ENCODE peak calls at places on chromosomes 16 and 17, in five cellular contexts. One of them, this sample, is unnamed. For H3K4me1 and H3K36me3, the result is how much of the 10 kb centered on the place peaks cover.

GRCh38 chr17:7589204-7589868 is 558 bp downstream of the SOX15 start:
- DNase-seq in body of pancreas: peak
- DNase-seq in uterus: peak
- DNase-seq in stomach: peak
- DNase-seq in prostate gland: peak
- DNase-seq in this sample: peak

GRCh38 chr17:50593321-50593720 is 32.8 kb downstream of the CACNA1G start:
- DNase-seq in body of pancreas: peak
- DNase-seq in uterus: no peak
- DNase-seq in stomach: peak
- DNase-seq in prostate gland: peak
- DNase-seq in this sample: no peak

GRCh38 chr16:457732-458400 is 32.4 kb downstream of the RAB11FIP3 start:
- DNase-seq in body of pancreas: peak
- DNase-seq in uterus: no peak
- DNase-seq in stomach: no peak
- DNase-seq in prostate gland: no peak
- DNase-seq in this sample: peak

GRCh38 chr17:80760501-80760900 is 215.9 kb downstream of the RPTOR start:
- DNase-seq in body of pancreas: no peak
- DNase-seq in uterus: no peak
- DNase-seq in stomach: peak
- DNase-seq in prostate gland: peak
- DNase-seq in this sample: no peak

GRCh38 chr17:48997827-48998556 is 807 bp downstream of the IGF2BP1 start:
- DNase-seq in body of pancreas: no peak
- DNase-seq in uterus: no peak
- DNase-seq in stomach: no peak
- DNase-seq in prostate gland: no peak
- DNase-seq in this sample: no peak

GRCh38 chr16:62665269-62665668 is 629.0 kb upstream of the CDH8 start:
- DNase-seq in body of pancreas: no peak
- DNase-seq in uterus: no peak
- DNase-seq in stomach: no peak
- DNase-seq in prostate gland: no peak
- DNase-seq in this sample: no peak

GRCh38 chr17:37726248-37726647 is 18.6 kb downstream of the HNF1B start:
- DNase-seq in body of pancreas: no peak
- DNase-seq in uterus: no peak
- DNase-seq in stomach: no peak
- DNase-seq in prostate gland: no peak
- DNase-seq in this sample: no peak

GRCh38 chr17:79981090-79981489 is 54.6 kb downstream of the TBC1D16 start:
- DNase-seq in body of pancreas: peak
- DNase-seq in uterus: no peak
- DNase-seq in stomach: no peak
- DNase-seq in prostate gland: no peak
- DNase-seq in this sample: no peak

GRCh38 chr16:62041401-62041800 is 5.2 kb upstream of the CDH8 start:
- DNase-seq in body of pancreas: no peak
- DNase-seq in uterus: no peak
- DNase-seq in stomach: no peak
- DNase-seq in prostate gland: no peak
- DNase-seq in this sample: no peak

GRCh38 chr16:27429981-27430441 is 28.0 kb downstream of the IL21R start:
- DNase-seq in body of pancreas: no peak
- DNase-seq in uterus: no peak
- DNase-seq in stomach: peak
- DNase-seq in prostate gland: no peak
- DNase-seq in this sample: peak

GRCh38 chr17:74290340-74290739 is 16.3 kb downstream of the DNAI2 start:
- DNase-seq in body of pancreas: no peak
- DNase-seq in uterus: no peak
- DNase-seq in stomach: no peak
- DNase-seq in prostate gland: peak
- DNase-seq in this sample: no peak

GRCh38 chr16:53770641-53771040 is 66.7 kb downstream of the FTO start:
- DNase-seq in body of pancreas: no peak
- DNase-seq in uterus: no peak
- DNase-seq in stomach: no peak
- DNase-seq in prostate gland: no peak
- DNase-seq in this sample: no peak

GRCh38 chr17:34068506-34069035 is 186.5 kb upstream of the CCL2 start:
- DNase-seq in body of pancreas: no peak
- DNase-seq in uterus: no peak
- DNase-seq in stomach: no peak
- DNase-seq in prostate gland: no peak
- DNase-seq in this sample: no peak

GRCh38 chr17:43377056-43377810 is 21.6 kb upstream of the ARL4D start:
- DNase-seq in body of pancreas: no peak
- DNase-seq in uterus: no peak
- DNase-seq in stomach: no peak
- DNase-seq in prostate gland: no peak
- DNase-seq in this sample: no peak

GRCh38 chr16:84630446-84631152 is 12.7 kb upstream of the COTL1 start:
- DNase-seq in body of pancreas: no peak
- DNase-seq in uterus: no peak
- DNase-seq in stomach: no peak
- DNase-seq in prostate gland: no peak
- DNase-seq in this sample: no peak

GRCh38 chr16:68470461-68471150 is 22.3 kb upstream of the SMPD3 start:
- DNase-seq in body of pancreas: no peak
- DNase-seq in uterus: no peak
- DNase-seq in stomach: no peak
- DNase-seq in prostate gland: no peak
- DNase-seq in this sample: no peak

GRCh38 chr17:39923836-39924690 is 3.3 kb downstream of the ORMDL3 start:
- DNase-seq in body of pancreas: no peak
- DNase-seq in uterus: no peak
- DNase-seq in stomach: no peak
- DNase-seq in prostate gland: no peak
- DNase-seq in this sample: no peak

GRCh38 chr16:75238132-75238852 is 13.1 kb downstream of the BCAR1 start:
- DNase-seq in body of pancreas: peak
- DNase-seq in uterus: peak
- DNase-seq in stomach: peak
- DNase-seq in prostate gland: peak
- DNase-seq in this sample: peak

GRCh38 chr16:82845076-82845475 is 218.3 kb downstream of the CDH13 start:
- DNase-seq in body of pancreas: no peak
- DNase-seq in uterus: no peak
- DNase-seq in stomach: no peak
- DNase-seq in prostate gland: no peak
- DNase-seq in this sample: no peak

GRCh38 chr16:5036228-5037156 is 2.8 kb upstream of the NAGPA start:
- DNase-seq in body of pancreas: no peak
- DNase-seq in uterus: no peak
- DNase-seq in stomach: no peak
- DNase-seq in prostate gland: no peak
- DNase-seq in this sample: no peak

GRCh38 chr16:2210386-2211365 is at the start of gene BRICD5:
- DNase-seq in body of pancreas: no peak
- DNase-seq in uterus: no peak
- DNase-seq in stomach: no peak
- DNase-seq in prostate gland: no peak
- DNase-seq in this sample: no peak

GRCh38 chr17:74744714-74745547 is 3.5 kb upstream of the NHERF1 start:
- DNase-seq in body of pancreas: peak
- DNase-seq in uterus: peak
- DNase-seq in stomach: peak
- DNase-seq in prostate gland: peak
- DNase-seq in this sample: peak

GRCh38 chr17:39277110-39277509 is 51.4 kb upstream of the STAC2 start:
- DNase-seq in body of pancreas: no peak
- DNase-seq in uterus: no peak
- DNase-seq in stomach: no peak
- DNase-seq in prostate gland: no peak
- DNase-seq in this sample: no peak

GRCh38 chr17:40547079-40547784 is 18.0 kb downstream of the CCR7 start:
- DNase-seq in body of pancreas: peak
- DNase-seq in uterus: peak
- DNase-seq in stomach: peak
- DNase-seq in prostate gland: peak
- DNase-seq in this sample: no peak

GRCh38 chr17:68197091-68197996 is 50.5 kb upstream of the AMZ2 start:
- DNase-seq in body of pancreas: no peak
- DNase-seq in uterus: no peak
- DNase-seq in stomach: no peak
- DNase-seq in prostate gland: no peak
- DNase-seq in this sample: no peak

GRCh38 chr17:49431743-49432142 is 17.1 kb upstream of the PHB1 start:
- DNase-seq in body of pancreas: no peak
- DNase-seq in uterus: no peak
- DNase-seq in stomach: no peak
- DNase-seq in prostate gland: no peak
- DNase-seq in this sample: no peak

GRCh38 chr16:21104124-21104860 is 46.4 kb downstream of the DNAH3 start:
- DNase-seq in body of pancreas: no peak
- DNase-seq in uterus: no peak
- DNase-seq in stomach: no peak
- DNase-seq in prostate gland: no peak
- DNase-seq in this sample: no peak

GRCh38 chr17:79626156-79626890 is 15.5 kb upstream of the RBFOX3 start:
- DNase-seq in body of pancreas: peak
- DNase-seq in uterus: peak
- DNase-seq in stomach: no peak
- DNase-seq in prostate gland: no peak
- DNase-seq in this sample: peak

GRCh38 chr17:40345161-40346034 is 19.1 kb downstream of the GJD3 start:
- DNase-seq in body of pancreas: peak
- DNase-seq in uterus: peak
- DNase-seq in stomach: peak
- DNase-seq in prostate gland: peak
- DNase-seq in this sample: peak

GRCh38 chr17:57530508-57530907 is 214.6 kb downstream of the CCDC182 start:
- DNase-seq in body of pancreas: no peak
- DNase-seq in uterus: peak
- DNase-seq in stomach: no peak
- DNase-seq in prostate gland: no peak
- DNase-seq in this sample: no peak

DNA sequence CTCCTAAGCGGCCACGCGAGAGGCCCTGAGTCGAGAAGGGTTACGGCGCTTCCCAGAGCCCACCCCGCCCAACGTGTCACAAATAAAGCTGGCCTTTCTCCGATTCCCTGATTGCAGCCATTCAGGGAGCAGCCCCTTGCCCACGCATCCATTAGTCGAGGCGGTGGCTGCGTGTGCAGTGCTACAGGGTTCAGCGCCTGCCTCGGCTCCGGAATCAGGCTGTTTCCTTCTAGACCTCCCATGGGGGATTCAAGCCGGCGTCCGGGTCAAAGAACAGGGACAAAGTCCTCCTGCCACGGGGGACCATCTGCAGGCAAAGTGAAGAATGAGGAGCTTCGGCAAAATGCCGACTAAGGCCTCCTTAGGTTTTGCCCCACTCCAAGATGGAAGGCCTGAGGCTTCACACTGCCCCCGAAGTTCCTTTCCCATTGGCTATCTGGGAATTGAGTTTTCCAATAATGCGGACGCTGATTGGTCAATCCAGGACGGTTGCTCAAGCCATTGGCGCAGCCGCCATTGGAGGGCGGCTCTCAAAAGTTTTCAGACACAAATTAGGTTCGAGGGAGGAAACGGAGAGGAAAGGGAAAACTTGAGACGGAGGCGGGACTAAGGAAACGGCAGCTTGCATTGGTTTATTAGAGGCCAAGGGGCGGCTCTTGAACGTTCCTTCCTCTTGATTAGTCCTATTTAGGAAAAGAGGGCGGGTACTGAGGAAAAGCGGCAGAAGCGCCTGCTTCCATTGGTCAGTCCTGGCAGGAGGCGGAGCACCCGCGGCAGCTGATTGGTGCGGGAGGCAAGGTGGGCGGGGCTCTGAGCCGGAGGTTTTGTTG is 430 bp upstream of the KATNB1 start:
- DNase-seq in body of pancreas: peak
- DNase-seq in uterus: peak
- DNase-seq in stomach: peak
- DNase-seq in prostate gland: peak
- DNase-seq in this sample: peak
- TF ChIP-seq POLR2A in body of pancreas: peak
- TF ChIP-seq POLR2A in uterus: peak
- TF ChIP-seq POLR2A in stomach: no peak
- TF ChIP-seq POLR2A in prostate gland: peak
- TF ChIP-seq POLR2A in this sample: peak

GRCh38 chr17:65156185-65156834 is 19.1 kb downstream of the RGS9 start:
- DNase-seq in body of pancreas: peak
- DNase-seq in uterus: no peak
- DNase-seq in stomach: peak
- DNase-seq in prostate gland: no peak
- DNase-seq in this sample: no peak
- H3K4me1 ChIP-seq in body of pancreas: under half
- H3K4me1 ChIP-seq in uterus: under half
- H3K4me1 ChIP-seq in stomach: under half
- H3K4me1 ChIP-seq in prostate gland: under half
- H3K4me1 ChIP-seq in this sample: under half

DNA sequence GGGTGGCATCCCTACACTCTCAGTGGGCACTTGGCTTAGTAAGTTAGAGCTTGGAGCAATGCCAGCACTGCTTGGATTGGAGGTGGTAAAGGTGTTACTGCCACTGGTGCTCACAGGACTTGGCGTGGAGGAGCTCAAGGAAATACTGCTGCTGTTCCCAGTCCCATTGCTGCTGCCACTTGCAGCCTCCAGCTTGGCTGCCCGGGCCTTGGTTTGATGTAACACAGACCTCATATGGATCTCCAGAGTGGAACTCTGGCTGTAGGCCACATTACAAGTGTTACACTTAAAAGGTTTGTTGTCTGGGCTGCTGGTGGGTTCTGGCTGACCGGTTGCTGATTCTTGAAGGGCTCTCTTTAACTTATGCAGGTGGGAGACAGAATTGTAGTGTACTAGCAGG is 250.3 kb downstream of the ZFHX3 start:
- DNase-seq in body of pancreas: no peak
- DNase-seq in uterus: no peak
- DNase-seq in stomach: no peak
- DNase-seq in prostate gland: no peak
- DNase-seq in this sample: no peak
- H3K36me3 ChIP-seq in body of pancreas: under half
- H3K36me3 ChIP-seq in uterus: under half
- H3K36me3 ChIP-seq in stomach: half or more
- H3K36me3 ChIP-seq in prostate gland: under half
- H3K36me3 ChIP-seq in this sample: under half

GRCh38 chr17:1223662-1224061 is 43.9 kb upstream of the ABR start:
- DNase-seq in body of pancreas: no peak
- DNase-seq in uterus: no peak
- DNase-seq in stomach: no peak
- DNase-seq in prostate gland: no peak
- DNase-seq in this sample: no peak

GRCh38 chr17:1221209-1221608 is 41.4 kb upstream of the ABR start:
- DNase-seq in body of pancreas: no peak
- DNase-seq in uterus: no peak
- DNase-seq in stomach: no peak
- DNase-seq in prostate gland: no peak
- DNase-seq in this sample: no peak

GRCh38 chr17:1224330-1224729 is 44.5 kb upstream of the ABR start:
- DNase-seq in body of pancreas: no peak
- DNase-seq in uterus: no peak
- DNase-seq in stomach: no peak
- DNase-seq in prostate gland: no peak
- DNase-seq in this sample: no peak

GRCh38 chr17:1220346-1220745 is 40.6 kb upstream of the ABR start:
- DNase-seq in body of pancreas: no peak
- DNase-seq in uterus: no peak
- DNase-seq in stomach: no peak
- DNase-seq in prostate gland: no peak
- DNase-seq in this sample: no peak

GRCh38 chr17:1222321-1222720 is 42.5 kb upstream of the ABR start:
- DNase-seq in body of pancreas: no peak
- DNase-seq in uterus: no peak
- DNase-seq in stomach: no peak
- DNase-seq in prostate gland: no peak
- DNase-seq in this sample: no peak
- TF ChIP-seq POLR2A in body of pancreas: no peak
- TF ChIP-seq POLR2A in uterus: no peak
- TF ChIP-seq POLR2A in stomach: no peak
- TF ChIP-seq POLR2A in prostate gland: no peak
- TF ChIP-seq POLR2A in this sample: no peak

This sample was measured in ovary.